ENCODE peak calls at places on chromosomes 13 and 19, in six cellular contexts. F, K, N, Y, J and E are unnamed samples.

GRCh38 chr13:29933401-29933800 is 83.0 kb upstream of the UBL3 start:
- DNase-seq in J (no peak), K (no peak), Y (no peak), N (no peak), F (no peak), E (no peak)

GRCh38 chr13:30529085-30529815 is 63.5 kb upstream of the HMGB1 start:
- DNase-seq in J (no peak), K (no peak), F (no peak), N (peak; percentile 29), Y (no peak), E (no peak)

GRCh38 chr19:7874080-7874856 is at the start of gene PRR36:
- DNase-seq in F (no peak), J (no peak), K (peak; percentile 71), Y (peak; percentile 37), N (no peak), E (no peak)

GRCh38 chr13:111326621-111326965 is 6.2 kb downstream of the TEX29 start:
- DNase-seq in K (no peak), J (no peak), N (no peak), Y (no peak), F (no peak), E (no peak)

GRCh38 chr19:43667524-43668405 is 2.2 kb downstream of the PLAUR start:
- DNase-seq in J (no peak), K (no peak), F (peak; percentile 37), Y (peak; percentile 99), N (peak; percentile 20), E (peak; percentile 91)

GRCh38 chr19:17616961-17617806 is 61.7 kb downstream of the COLGALT1 start:
- DNase-seq in N (peak; percentile 9), J (peak; percentile 51), K (peak; percentile 92), F (no peak), Y (no peak), E (no peak)

GRCh38 chr19:49020342-49020741 is 3.5 kb upstream of the LHB start:
- DNase-seq in Y (no peak), K (peak; percentile 38), F (no peak), J (no peak), N (no peak), E (no peak)

GRCh38 chr19:15666883-15667282 is 6.0 kb upstream of the CYP4F12 start:
- DNase-seq in Y (no peak), N (no peak), F (no peak), J (no peak), K (no peak), E (no peak)

GRCh38 chr19:10262771-10263170 is 8.1 kb upstream of the ICAM1 start:
- DNase-seq in K (no peak), N (peak; percentile 65), J (no peak), Y (no peak), F (no peak), E (no peak)

GRCh38 chr13:39840201-39840600 is 184.7 kb downstream of the COG6 start:
- DNase-seq in J (no peak), K (no peak), N (no peak), F (no peak), Y (no peak), E (no peak)

GRCh38 chr13:32086791-32087441 is 55.3 kb downstream of the FRY start:
- DNase-seq in J (no peak), F (peak; percentile 40), K (no peak), N (no peak), Y (no peak), E (no peak)

GRCh38 chr13:108508263-108508662 is 121.1 kb upstream of the MYO16 start:
- DNase-seq in Y (no peak), F (no peak), N (peak; percentile 29), J (peak; percentile 16), K (no peak), E (no peak)

GRCh38 chr13:107512551-107512950 is 702.8 kb downstream of the LIG4 start:
- DNase-seq in F (no peak), N (no peak), J (no peak), K (no peak), Y (no peak), E (no peak)

GRCh38 chr19:54464044-54464623 is 556 bp upstream of the LENG9 start:
- DNase-seq in N (peak; percentile 49), K (peak; percentile 97), F (peak; percentile 81), Y (peak; percentile 85), J (peak; percentile 97), E (peak; percentile 97)

GRCh38 chr19:30161770-30162169 is 210.4 kb upstream of the ZNF536 start:
- DNase-seq in N (no peak), J (no peak), Y (no peak), K (no peak), F (no peak), E (peak; percentile 54)

GRCh38 chr13:104143760-104144406 is 1077.7 kb upstream of the SLC10A2 start:
- DNase-seq in J (no peak), K (no peak), N (no peak), F (no peak), Y (no peak), E (no peak)

GRCh38 chr13:28408235-28408848 is 86.6 kb downstream of the FLT1 start:
- DNase-seq in F (peak; percentile 72), Y (no peak), K (peak; percentile 36), J (no peak), N (no peak), E (peak; percentile 56)

GRCh38 chr19:51687791-51688664 is 5.1 kb upstream of the SPACA6 start:
- DNase-seq in N (peak; percentile 44), F (peak; percentile 63), J (no peak), Y (peak; percentile 77), K (peak; percentile 59), E (peak; percentile 93)

GRCh38 chr19:44847144-44848035 is 1.3 kb downstream of the NECTIN2 start:
- DNase-seq in K (peak; percentile 89), F (peak; percentile 77), J (peak; percentile 8), Y (peak; percentile 86), N (peak; percentile 58), E (peak; percentile 71)

GRCh38 chr19:29381353-29382203 is 144.2 kb upstream of the VSTM2B start:
- DNase-seq in J (no peak), F (no peak), Y (peak; percentile 2), N (no peak), K (peak; percentile 1), E (no peak)

GRCh38 chr13:99382428-99383133 is 75.4 kb upstream of the GPR183 start:
- DNase-seq in F (no peak), Y (no peak), K (no peak), N (no peak), J (no peak), E (no peak)

GRCh38 chr13:83449666-83450395 is 432.4 kb downstream of the SLITRK1 start:
- DNase-seq in Y (no peak), F (no peak), N (peak; percentile 62), K (no peak), J (no peak), E (no peak)

GRCh38 chr13:49020940-49021548 is 45.3 kb downstream of the FNDC3A start:
- DNase-seq in F (no peak), K (no peak), N (no peak), Y (no peak), J (no peak), E (no peak)

GRCh38 chr13:78780708-78781107 is 121.8 kb upstream of the OBI1 start:
- DNase-seq in N (no peak), K (no peak), J (no peak), F (no peak), Y (no peak), E (no peak)

GRCh38 chr13:78593652-78594494 is 9.5 kb downstream of the POU4F1 start:
- DNase-seq in J (no peak), N (no peak), F (no peak), K (no peak), Y (no peak), E (no peak)

GRCh38 chr13:42720116-42720857 is 61.1 kb upstream of the FAM216B start:
- DNase-seq in K (no peak), F (peak; percentile 63), N (peak; percentile 99), J (peak; percentile 60), Y (peak; percentile 22), E (no peak)

GRCh38 chr19:6229216-6229913 is 50.4 kb downstream of the MLLT1 start:
- DNase-seq in N (no peak), Y (no peak), K (no peak), F (no peak), J (no peak), E (no peak)

GRCh38 chr13:58953638-58954037 is 1210.1 kb downstream of the DIAPH3 start:
- DNase-seq in N (no peak), J (no peak), Y (no peak), F (no peak), K (no peak), E (no peak)
- TF ChIP-seq CTCF in N (no peak), J (no peak), Y (no peak), F (no peak), K (no peak), E (no peak)

DNA sequence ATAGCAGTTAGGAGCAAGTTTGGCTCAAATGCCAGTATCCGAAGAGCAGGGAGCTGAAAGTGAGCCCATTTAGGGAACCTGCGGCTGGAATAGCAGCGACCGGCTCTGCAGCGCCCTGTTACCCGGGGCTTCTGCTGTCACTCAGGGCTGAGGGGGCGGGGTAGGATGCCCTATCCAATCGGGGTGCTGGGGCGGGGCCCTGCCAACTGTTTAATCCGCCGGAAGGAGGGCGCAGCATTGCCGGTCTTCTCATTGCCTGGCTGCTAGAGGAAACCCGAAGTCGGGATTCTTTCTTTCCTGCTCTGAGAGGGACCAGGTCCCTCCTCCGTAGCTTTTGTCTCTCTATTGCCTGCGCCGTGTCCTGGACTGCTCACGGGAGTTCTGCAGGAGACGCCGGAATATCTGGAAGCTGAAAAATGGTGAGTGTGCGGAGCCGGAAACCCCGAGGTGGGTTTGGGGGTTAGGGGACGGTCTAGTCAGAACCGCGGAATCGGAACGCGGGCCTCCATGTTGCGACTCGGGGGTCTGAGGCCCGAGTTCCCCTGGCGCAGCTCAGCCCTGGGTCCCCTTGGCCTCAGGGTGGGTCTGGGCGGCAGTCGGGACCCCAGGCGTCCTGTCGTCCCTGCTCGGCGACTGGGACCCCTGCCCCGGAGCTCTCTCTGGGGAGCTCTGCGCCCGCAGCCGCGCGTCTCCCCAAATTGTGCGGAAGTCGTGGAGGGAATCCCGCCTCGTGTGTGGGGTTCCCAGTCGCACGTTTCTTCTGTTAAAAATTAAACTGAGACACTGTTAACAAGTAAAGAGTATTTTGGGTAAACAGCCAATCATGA is 22.8 kb downstream of the ZNF763 start:
- DNase-seq in N (peak; percentile 91), F (peak; percentile 95), Y (peak; percentile 94), K (peak; percentile 98), J (peak; percentile 68), E (peak; percentile 96)
- TF ChIP-seq POLR2A in N (peak; percentile 90), F (peak; percentile 60), Y (peak; percentile 52), K (peak; percentile 36), J (no peak), E (no peak)

GRCh38 chr13:45615501-45616101 is at the start of gene ERICH6B:
- DNase-seq in K (peak; percentile 91), F (no peak), N (peak; percentile 7), Y (no peak), J (no peak), E (no peak)
- H3K4me3 ChIP-seq in K (no peak within 1 kb of the TSS), F (no peak within 1 kb of the TSS), N (no peak within 1 kb of the TSS), Y (no peak within 1 kb of the TSS), J (no peak within 1 kb of the TSS), E (no peak within 1 kb of the TSS)

GRCh38 chr19:45883881-45884681 is 1.9 kb downstream of the IRF2BP1 start:
- DNase-seq in Y (peak; percentile 50), N (no peak), J (no peak), K (no peak), F (no peak), E (no peak)

GRCh38 chr19:45886427-45887310 is 728 bp upstream of the IRF2BP1 start:
- DNase-seq in F (peak; percentile 93), J (peak; percentile 90), Y (peak; percentile 92), N (peak; percentile 92), K (peak; percentile 93), E (peak; percentile 98)

GRCh38 chr19:45887311-45887710 is 1.4 kb upstream of the IRF2BP1 start:
- DNase-seq in K (no peak), F (peak; percentile 72), J (no peak), Y (no peak), N (no peak), E (no peak)

GRCh38 chr19:45884682-45885555 is 1.0 kb downstream of the IRF2BP1 start:
- DNase-seq in J (no peak), K (no peak), N (no peak), F (no peak), Y (peak; percentile 58), E (no peak)

GRCh38 chr19:45885556-45886426 is at the start of gene IRF2BP1:
- DNase-seq in Y (peak; percentile 91), J (peak; percentile 84), K (peak; percentile 96), F (peak; percentile 94), N (peak; percentile 91), E (peak; percentile 91)
- TF ChIP-seq CTCF in Y (peak; percentile 31), J (no peak), K (peak; percentile 1), F (peak; percentile 36), N (no peak), E (no peak)